ENCODE peak calls at places on chromosomes 6 and 20, in four cellular contexts. One of them, this sample, is unnamed.

GRCh38 chr20:43387737-43388136 is 70.0 kb upstream of the SRSF6 start:
- DNase-seq in fibroblast of lung: no peak
- DNase-seq in neural progenitor cell: no peak
- DNase-seq in DND-41: no peak
- DNase-seq in this sample: no peak

GRCh38 chr6:40972814-40973213 is 66.2 kb downstream of the UNC5CL start:
- DNase-seq in neural progenitor cell: no peak
- DNase-seq in fibroblast of lung: no peak
- DNase-seq in DND-41: no peak
- DNase-seq in this sample: no peak

GRCh38 chr6:54191460-54191859 is 80.2 kb downstream of the MLIP start:
- DNase-seq in fibroblast of lung: peak; percentile 52
- DNase-seq in DND-41: no peak
- DNase-seq in neural progenitor cell: no peak
- DNase-seq in this sample: no peak

GRCh38 chr6:7594579-7595125 is 4.7 kb downstream of the SNRNP48 start:
- DNase-seq in DND-41: no peak
- DNase-seq in fibroblast of lung: peak; percentile 5
- DNase-seq in neural progenitor cell: no peak
- DNase-seq in this sample: no peak

GRCh38 chr6:142728367-142728766 is 216.6 kb downstream of the HIVEP2 start:
- DNase-seq in fibroblast of lung: no peak
- DNase-seq in neural progenitor cell: no peak
- DNase-seq in DND-41: no peak
- DNase-seq in this sample: no peak

GRCh38 chr20:58981564-58982364 is 708 bp downstream of the NELFCD start:
- DNase-seq in neural progenitor cell: no peak
- DNase-seq in DND-41: peak; percentile 36
- DNase-seq in fibroblast of lung: no peak
- DNase-seq in this sample: peak; percentile 49

GRCh38 chr6:132401120-132401940 is at the start of gene MOXD1:
- DNase-seq in neural progenitor cell: peak; percentile 84
- DNase-seq in fibroblast of lung: peak; percentile 58
- DNase-seq in DND-41: no peak
- DNase-seq in this sample: peak; percentile 43

GRCh38 chr6:97064578-97064977 is 140.1 kb downstream of the KLHL32 start:
- DNase-seq in neural progenitor cell: no peak
- DNase-seq in fibroblast of lung: no peak
- DNase-seq in DND-41: no peak
- DNase-seq in this sample: no peak

GRCh38 chr20:62120990-62121775 is 1.1 kb upstream of the LSM14B start:
- DNase-seq in DND-41: no peak
- DNase-seq in neural progenitor cell: peak; percentile 18
- DNase-seq in fibroblast of lung: no peak
- DNase-seq in this sample: no peak

GRCh38 chr6:167898673-167899311 is 72.1 kb downstream of the AFDN start:
- DNase-seq in DND-41: no peak
- DNase-seq in neural progenitor cell: peak; percentile 24
- DNase-seq in fibroblast of lung: peak; percentile 40
- DNase-seq in this sample: peak; percentile 17

GRCh38 chr6:103819509-103819908 is 1040.2 kb downstream of the HACE1 start:
- DNase-seq in DND-41: no peak
- DNase-seq in neural progenitor cell: no peak
- DNase-seq in fibroblast of lung: no peak
- DNase-seq in this sample: peak; percentile 23

GRCh38 chr6:123636771-123637170 is at the start of gene TRDN:
- DNase-seq in fibroblast of lung: no peak
- DNase-seq in DND-41: no peak
- DNase-seq in neural progenitor cell: peak; percentile 29
- DNase-seq in this sample: no peak

GRCh38 chr6:139150915-139151314 is 16.0 kb downstream of the HECA start:
- DNase-seq in DND-41: no peak
- DNase-seq in neural progenitor cell: peak; percentile 39
- DNase-seq in fibroblast of lung: no peak
- DNase-seq in this sample: no peak

GRCh38 chr6:143721642-143722041 is 43.9 kb downstream of the PHACTR2 start:
- DNase-seq in neural progenitor cell: no peak
- DNase-seq in fibroblast of lung: no peak
- DNase-seq in DND-41: no peak
- DNase-seq in this sample: no peak

GRCh38 chr6:170066679-170067078 is 224.2 kb downstream of the DLL1 start:
- DNase-seq in fibroblast of lung: no peak
- DNase-seq in neural progenitor cell: no peak
- DNase-seq in DND-41: no peak
- DNase-seq in this sample: no peak

GRCh38 chr6:156686940-156687874 is 90.0 kb upstream of the ARID1B start:
- DNase-seq in DND-41: peak; percentile 82
- DNase-seq in fibroblast of lung: peak; percentile 91
- DNase-seq in neural progenitor cell: peak; percentile 89
- DNase-seq in this sample: peak; percentile 61

GRCh38 chr6:4732691-4733315 is 43.4 kb upstream of the CDYL start:
- DNase-seq in DND-41: no peak
- DNase-seq in fibroblast of lung: peak; percentile 96
- DNase-seq in neural progenitor cell: peak; percentile 55
- DNase-seq in this sample: no peak

GRCh38 chr6:163398796-163399195 is 15.7 kb upstream of the QKI start:
- DNase-seq in DND-41: no peak
- DNase-seq in neural progenitor cell: no peak
- DNase-seq in fibroblast of lung: no peak
- DNase-seq in this sample: no peak

GRCh38 chr20:1867495-1868260 is 27.5 kb upstream of the SIRPA start:
- DNase-seq in DND-41: no peak
- DNase-seq in neural progenitor cell: no peak
- DNase-seq in fibroblast of lung: no peak
- DNase-seq in this sample: no peak

GRCh38 chr6:154925130-154925529 is 70.0 kb upstream of the TIAM2 start:
- DNase-seq in DND-41: no peak
- DNase-seq in neural progenitor cell: no peak
- DNase-seq in fibroblast of lung: no peak
- DNase-seq in this sample: no peak

GRCh38 chr6:144467153-144467762 is 182.1 kb downstream of the UTRN start:
- DNase-seq in fibroblast of lung: no peak
- DNase-seq in neural progenitor cell: no peak
- DNase-seq in DND-41: no peak
- DNase-seq in this sample: no peak

GRCh38 chr20:10842116-10842515 is 168.3 kb upstream of the JAG1 start:
- DNase-seq in fibroblast of lung: no peak
- DNase-seq in neural progenitor cell: no peak
- DNase-seq in DND-41: no peak
- DNase-seq in this sample: no peak

GRCh38 chr20:40462600-40462999 is 226.4 kb downstream of the MAFB start:
- DNase-seq in neural progenitor cell: no peak
- DNase-seq in DND-41: no peak
- DNase-seq in fibroblast of lung: no peak
- DNase-seq in this sample: no peak

GRCh38 chr6:150408842-150409241 is 40.0 kb downstream of the IYD start:
- DNase-seq in neural progenitor cell: no peak
- DNase-seq in DND-41: no peak
- DNase-seq in fibroblast of lung: no peak
- DNase-seq in this sample: no peak

GRCh38 chr6:30787954-30788353 is 43.6 kb upstream of the IER3 start:
- DNase-seq in neural progenitor cell: no peak
- DNase-seq in DND-41: peak; percentile 18
- DNase-seq in fibroblast of lung: no peak
- DNase-seq in this sample: no peak

GRCh38 chr6:21900730-21901129 is 307.2 kb downstream of the SOX4 start:
- DNase-seq in neural progenitor cell: no peak
- DNase-seq in DND-41: no peak
- DNase-seq in fibroblast of lung: peak; percentile 91
- DNase-seq in this sample: no peak

GRCh38 chr6:2875840-2876207 is 27.3 kb downstream of the SERPINB9 start:
- DNase-seq in fibroblast of lung: no peak
- DNase-seq in neural progenitor cell: peak; percentile 34
- DNase-seq in DND-41: no peak
- DNase-seq in this sample: no peak

GRCh38 chr6:117477988-117478852 is 4.3 kb upstream of the DCBLD1 start:
- DNase-seq in DND-41: no peak
- DNase-seq in neural progenitor cell: peak; percentile 30
- DNase-seq in fibroblast of lung: no peak
- DNase-seq in this sample: peak; percentile 83

GRCh38 chr6:132530293-132530974 is 7.6 kb upstream of the TAAR9 start:
- DNase-seq in neural progenitor cell: peak; percentile 77
- DNase-seq in fibroblast of lung: peak; percentile 49
- DNase-seq in DND-41: peak; percentile 58
- DNase-seq in this sample: peak; percentile 71

GRCh38 chr6:161792887-161793286 is 519.0 kb upstream of the AGPAT4 start:
- DNase-seq in fibroblast of lung: peak; percentile 2
- DNase-seq in neural progenitor cell: no peak
- DNase-seq in DND-41: no peak
- DNase-seq in this sample: no peak

GRCh38 chr6:13014551-13015378 is 298.2 kb downstream of the PHACTR1 start:
- DNase-seq in neural progenitor cell: peak; percentile 70
- DNase-seq in fibroblast of lung: no peak
- DNase-seq in DND-41: no peak
- DNase-seq in this sample: no peak
- TF ChIP-seq EZH2 in neural progenitor cell: peak; percentile 56
- TF ChIP-seq EZH2 in fibroblast of lung: no peak
- TF ChIP-seq EZH2 in DND-41: no peak
- TF ChIP-seq EZH2 in this sample: no peak

GRCh38 chr20:46606817-46607190 is 44.5 kb downstream of the SLC13A3 start:
- DNase-seq in fibroblast of lung: no peak
- DNase-seq in DND-41: no peak
- DNase-seq in neural progenitor cell: no peak
- DNase-seq in this sample: no peak
- H3K9ac ChIP-seq in fibroblast of lung: no peak overlapping the region
- H3K9ac ChIP-seq in DND-41: no peak overlapping the region
- H3K9ac ChIP-seq in neural progenitor cell: no peak overlapping the region
- H3K9ac ChIP-seq in this sample: no peak overlapping the region

GRCh38 chr20:36092424-36093024 is 62.0 kb upstream of the EPB41L1 start:
- DNase-seq in fibroblast of lung: peak; percentile 25
- DNase-seq in DND-41: no peak
- DNase-seq in neural progenitor cell: peak; percentile 84
- DNase-seq in this sample: no peak

GRCh38 chr20:36093804-36094145 is 60.8 kb upstream of the EPB41L1 start:
- DNase-seq in DND-41: no peak
- DNase-seq in neural progenitor cell: no peak
- DNase-seq in fibroblast of lung: no peak
- DNase-seq in this sample: no peak

GRCh38 chr20:36091561-36092423 is 62.7 kb upstream of the EPB41L1 start:
- DNase-seq in DND-41: no peak
- DNase-seq in neural progenitor cell: peak; percentile 91
- DNase-seq in fibroblast of lung: no peak
- DNase-seq in this sample: no peak

GRCh38 chr20:36094497-36094896 is 60.0 kb upstream of the EPB41L1 start:
- DNase-seq in fibroblast of lung: peak; percentile 50
- DNase-seq in DND-41: no peak
- DNase-seq in neural progenitor cell: peak; percentile 35
- DNase-seq in this sample: no peak

GRCh38 chr20:36093025-36093803 is 61.3 kb upstream of the EPB41L1 start:
- DNase-seq in fibroblast of lung: peak; percentile 55
- DNase-seq in DND-41: peak; percentile 27
- DNase-seq in neural progenitor cell: peak; percentile 41
- DNase-seq in this sample: no peak
- TF ChIP-seq EZH2 in fibroblast of lung: peak; percentile 96
- TF ChIP-seq EZH2 in DND-41: peak; percentile 92
- TF ChIP-seq EZH2 in neural progenitor cell: peak; percentile 32
- TF ChIP-seq EZH2 in this sample: no peak

GRCh38 chr6:105005446-105005845 is 48.5 kb downstream of the LIN28B start:
- DNase-seq in fibroblast of lung: no peak
- DNase-seq in neural progenitor cell: no peak
- DNase-seq in DND-41: no peak
- DNase-seq in this sample: no peak
- H3K9ac ChIP-seq in fibroblast of lung: no peak overlapping the region
- H3K9ac ChIP-seq in neural progenitor cell: no peak overlapping the region
- H3K9ac ChIP-seq in DND-41: no peak overlapping the region
- H3K9ac ChIP-seq in this sample: no peak overlapping the region

GRCh38 chr6:42761287-42762067 is 15.6 kb upstream of the TBCC start:
- DNase-seq in neural progenitor cell: no peak
- DNase-seq in DND-41: no peak
- DNase-seq in fibroblast of lung: no peak
- DNase-seq in this sample: no peak
- TF ChIP-seq EZH2 in neural progenitor cell: no peak
- TF ChIP-seq EZH2 in DND-41: no peak
- TF ChIP-seq EZH2 in fibroblast of lung: no peak
- TF ChIP-seq EZH2 in this sample: no peak

GRCh38 chr6:136549359-136550044 is 720 bp downstream of the MAP7 start:
- DNase-seq in fibroblast of lung: no peak
- DNase-seq in neural progenitor cell: peak; percentile 56
- DNase-seq in DND-41: no peak
- DNase-seq in this sample: no peak
- H3K9ac ChIP-seq in fibroblast of lung: peak overlapping the region; percentile 20
- H3K9ac ChIP-seq in neural progenitor cell: peak overlapping the region; percentile 39
- H3K9ac ChIP-seq in DND-41: no peak overlapping the region
- H3K9ac ChIP-seq in this sample: peak overlapping the region; percentile 56

GRCh38 chr20:57654363-57654997 is 34.3 kb upstream of the ZBP1 start:
- DNase-seq in neural progenitor cell: peak; percentile 79
- DNase-seq in DND-41: peak; percentile 55
- DNase-seq in fibroblast of lung: peak; percentile 55
- DNase-seq in this sample: peak; percentile 60
- TF ChIP-seq EZH2 in neural progenitor cell: no peak
- TF ChIP-seq EZH2 in DND-41: no peak
- TF ChIP-seq EZH2 in fibroblast of lung: no peak
- TF ChIP-seq EZH2 in this sample: no peak

DNA sequence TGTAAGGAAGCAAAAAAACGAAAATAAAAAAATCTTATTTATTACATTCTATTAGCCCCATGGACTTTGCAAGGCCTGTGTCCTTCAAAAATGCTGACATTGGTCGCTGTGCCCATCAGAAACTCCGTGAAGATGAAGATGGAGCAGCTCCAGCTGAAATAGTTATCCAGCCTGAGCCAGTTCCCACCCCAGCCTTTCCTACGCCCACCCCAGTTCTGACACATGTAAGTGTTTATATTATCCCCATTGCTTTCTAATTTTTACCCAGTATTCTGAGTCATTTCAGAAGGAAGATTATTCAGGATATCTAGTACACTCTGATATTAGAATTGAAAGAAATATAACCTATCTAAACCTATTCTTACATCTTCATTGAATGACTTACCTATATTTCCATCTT is 217.7 kb downstream of the ARHGAP18 start:
- DNase-seq in fibroblast of lung: peak; percentile 51
- DNase-seq in DND-41: no peak
- DNase-seq in neural progenitor cell: no peak
- DNase-seq in this sample: no peak
- H3K9ac ChIP-seq in fibroblast of lung: no peak overlapping the region
- H3K9ac ChIP-seq in DND-41: no peak overlapping the region
- H3K9ac ChIP-seq in neural progenitor cell: no peak overlapping the region
- H3K9ac ChIP-seq in this sample: no peak overlapping the region

DNA sequence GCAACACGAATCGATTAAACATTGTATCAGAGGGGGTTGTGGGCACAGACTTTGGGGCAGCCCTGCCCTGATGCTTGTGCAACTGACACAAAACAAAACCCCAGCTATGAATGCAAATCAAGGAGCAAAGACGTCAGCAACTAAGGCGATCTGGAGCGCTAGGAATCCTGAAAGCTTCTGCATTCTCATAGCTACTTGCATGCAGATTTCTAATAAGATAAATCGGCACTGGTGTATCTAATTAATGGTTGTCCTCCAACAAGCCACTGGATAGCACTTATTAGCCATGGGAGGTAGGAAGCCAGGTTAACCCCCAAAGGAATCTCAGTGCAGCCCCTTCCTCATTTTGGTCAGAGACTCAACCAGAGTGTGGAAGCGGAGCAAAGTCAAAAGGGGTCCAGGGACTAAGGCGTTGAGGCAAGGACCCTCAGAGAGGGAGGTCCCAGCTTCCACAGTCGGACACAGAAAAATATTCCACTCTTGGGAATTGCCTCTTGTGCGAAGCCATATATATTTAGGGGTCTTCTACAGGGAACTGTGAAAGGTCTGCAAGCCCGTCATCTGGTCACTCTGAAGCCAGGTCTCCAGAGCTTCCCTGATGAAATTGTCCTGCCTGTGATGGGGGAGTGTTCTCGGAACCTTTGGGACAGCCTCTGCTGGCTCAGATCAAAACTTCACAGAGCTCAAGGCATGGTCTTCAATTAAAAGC is 160.9 kb downstream of the TBXT start:
- DNase-seq in DND-41: no peak
- DNase-seq in neural progenitor cell: peak; percentile 41
- DNase-seq in fibroblast of lung: peak; percentile 85
- DNase-seq in this sample: no peak
- TF ChIP-seq EZH2 in DND-41: no peak
- TF ChIP-seq EZH2 in neural progenitor cell: peak; percentile 23
- TF ChIP-seq EZH2 in fibroblast of lung: no peak
- TF ChIP-seq EZH2 in this sample: no peak